ENCODE peak calls at places on chromosomes 5 and 9, in four cellular contexts. G, N, T and D are unnamed samples. For H3K4me1, the result is how much of the 10 kb centered on the place peaks cover.

GRCh38 chr9:35508069-35508468 is 18.2 kb downstream of the RUSC2 start:
- DNase-seq in G (no peak), N (no peak), T (peak), D (no peak)

GRCh38 chr5:172180936-172181335 is 7.1 kb downstream of the STK10 start:
- DNase-seq in G (no peak), N (no peak), T (no peak), D (no peak)

GRCh38 chr5:133538718-133539117 is 73.6 kb downstream of the FSTL4 start:
- DNase-seq in G (no peak), N (no peak), T (no peak), D (no peak)

GRCh38 chr5:141637266-141637692 is 482 bp downstream of the RELL2 start:
- DNase-seq in G (peak), N (no peak), T (no peak), D (peak)

GRCh38 chr5:146794326-146795029 is 84.1 kb downstream of the PPP2R2B start:
- DNase-seq in G (no peak), N (no peak), T (no peak), D (no peak)

GRCh38 chr5:64693636-64694035 is 3.3 kb downstream of the SHISAL2B start:
- DNase-seq in G (no peak), N (no peak), T (no peak), D (no peak)

GRCh38 chr9:2158111-2158610 is 143.0 kb downstream of the SMARCA2 start:
- DNase-seq in G (peak), N (peak), T (peak), D (no peak)

GRCh38 chr5:178147406-178147805 is 6.3 kb downstream of the NHP2 start:
- DNase-seq in G (no peak), N (no peak), T (no peak), D (no peak)

GRCh38 chr9:120583958-120584369 is 4.0 kb upstream of the CDK5RAP2 start:
- DNase-seq in G (peak), N (no peak), T (peak), D (peak)

GRCh38 chr9:133147412-133148271 is 16.1 kb downstream of the GBGT1 start:
- DNase-seq in G (peak), N (peak), T (peak), D (peak)

GRCh38 chr9:136859821-136860269 is 6.3 kb downstream of the EDF1 start:
- DNase-seq in G (no peak), N (peak), T (no peak), D (peak)

GRCh38 chr9:22643541-22643940 is 196.9 kb downstream of the DMRTA1 start:
- DNase-seq in G (no peak), N (no peak), T (peak), D (no peak)

GRCh38 chr5:177366528-177367322 is 9.0 kb downstream of the RGS14 start:
- DNase-seq in G (peak), N (peak), T (peak), D (peak)

GRCh38 chr9:131094622-131095021 is 1.7 kb upstream of the AIF1L start:
- DNase-seq in G (peak), N (no peak), T (peak), D (no peak)

GRCh38 chr5:57082441-57083067 is 91.3 kb upstream of the GPBP1 start:
- DNase-seq in G (peak), N (no peak), T (peak), D (no peak)

GRCh38 chr9:93028448-93029006 is 30.0 kb upstream of the SUSD3 start:
- DNase-seq in G (peak), N (no peak), T (no peak), D (no peak)

GRCh38 chr9:132863096-132863495 is 15.0 kb downstream of the AK8 start:
- DNase-seq in G (no peak), N (no peak), T (no peak), D (no peak)

GRCh38 chr5:72458407-72458806 is 48.8 kb downstream of the ZNF366 start:
- DNase-seq in G (no peak), N (no peak), T (no peak), D (no peak)

GRCh38 chr9:130933114-130934046 is 5.7 kb downstream of the FIBCD1 start:
- DNase-seq in G (peak), N (no peak), T (peak), D (peak)

GRCh38 chr5:129836321-129836720 is 67.9 kb upstream of the CHSY3 start:
- DNase-seq in G (no peak), N (no peak), T (no peak), D (no peak)

GRCh38 chr5:68187268-68188055 is 28.1 kb upstream of the PIK3R1 start:
- DNase-seq in G (peak), N (no peak), T (peak), D (no peak)

GRCh38 chr5:150461231-150461630 is 11.7 kb upstream of the RPS14 start:
- DNase-seq in G (no peak), N (peak), T (no peak), D (peak)

GRCh38 chr5:108681079-108681921 is 66.4 kb upstream of the FER start:
- DNase-seq in G (peak), N (no peak), T (peak), D (peak)

GRCh38 chr5:10250804-10251276 is 760 bp downstream of the CCT5 start:
- DNase-seq in G (peak), N (no peak), T (peak), D (no peak)

GRCh38 chr5:119342414-119342813 is 13.4 kb upstream of the TNFAIP8 start:
- DNase-seq in G (no peak), N (no peak), T (no peak), D (no peak)

GRCh38 chr5:31408814-31409213 is 123.1 kb downstream of the DROSHA start:
- DNase-seq in G (peak), N (no peak), T (peak), D (no peak)

GRCh38 chr5:35819026-35819425 is 37.7 kb upstream of the IL7R start:
- DNase-seq in G (no peak), N (no peak), T (no peak), D (no peak)

GRCh38 chr9:134592018-134592818 is 49.4 kb upstream of the COL5A1 start:
- DNase-seq in G (peak), N (no peak), T (peak), D (no peak)

DNA sequence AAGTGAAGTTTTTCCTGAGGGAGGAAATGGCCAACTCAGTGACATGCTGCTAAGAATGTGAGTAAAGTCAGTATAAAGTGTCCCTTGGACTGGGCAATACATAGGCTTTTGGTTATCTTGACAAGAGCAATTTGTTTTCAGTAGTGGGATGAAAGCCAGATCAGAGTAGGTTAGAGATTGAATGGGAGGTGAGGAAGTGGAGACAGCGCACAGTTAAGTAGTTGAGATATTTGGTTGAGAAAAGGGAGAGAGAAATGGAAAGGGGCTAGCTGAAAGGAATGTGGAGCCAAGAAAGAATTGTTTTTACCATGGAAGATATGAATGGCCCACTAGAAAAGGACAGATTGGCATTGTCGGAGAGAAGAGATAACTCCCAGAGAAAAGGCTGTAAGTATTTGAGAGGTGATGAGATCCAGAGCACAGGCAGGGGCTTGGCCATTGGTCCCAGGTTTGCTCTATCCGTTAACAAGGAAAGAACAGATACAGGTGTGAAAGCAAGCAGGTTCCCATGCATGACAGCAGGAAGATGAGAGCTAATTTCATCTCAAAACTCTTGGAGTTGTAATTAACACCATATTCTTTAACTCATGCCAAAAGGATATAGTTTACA is 392.0 kb downstream of the NR2F1-AS1 start:
- DNase-seq in G (peak), N (no peak), T (no peak), D (no peak)
- H3K4me1 ChIP-seq in G (under half), N (under half), T (under half), D (under half)

GRCh38 chr9:36939655-36940578 is 94.2 kb downstream of the PAX5 start:
- DNase-seq in G (no peak), N (no peak), T (no peak), D (no peak)

GRCh38 chr9:36940881-36941280 is 93.2 kb downstream of the PAX5 start:
- DNase-seq in G (no peak), N (no peak), T (no peak), D (no peak)

GRCh38 chr9:36937951-36938350 is 96.1 kb downstream of the PAX5 start:
- DNase-seq in G (no peak), N (no peak), T (no peak), D (no peak)

GRCh38 chr9:36937346-36937745 is 96.7 kb downstream of the PAX5 start:
- DNase-seq in G (no peak), N (no peak), T (no peak), D (no peak)

DNA sequence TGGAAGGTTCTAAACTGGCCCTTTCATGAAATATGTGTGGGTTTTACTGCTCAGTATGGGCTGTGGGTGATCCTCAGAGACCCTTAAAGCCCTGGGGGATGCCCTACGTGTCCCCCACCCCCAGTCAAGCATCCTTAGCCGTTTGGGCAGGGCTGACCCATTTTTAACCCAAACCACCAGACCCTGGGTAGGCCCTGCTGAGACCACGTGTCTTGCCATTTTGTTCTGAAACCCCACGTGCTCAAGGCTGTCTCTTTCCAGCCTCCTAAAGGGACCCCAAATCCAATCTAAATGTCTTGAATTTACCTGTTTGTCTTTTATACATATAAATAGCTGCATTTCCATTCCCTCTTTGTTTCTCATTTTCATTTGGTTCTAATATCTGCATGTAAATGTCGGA is 94.9 kb downstream of the PAX5 start:
- DNase-seq in G (no peak), N (no peak), T (no peak), D (no peak)
- H3K4me1 ChIP-seq in G (under half), N (under half), T (under half), D (under half)

GRCh38 chr9:127974002-127974768 is 6.6 kb downstream of the EEIG1 start:
- DNase-seq in G (no peak), N (no peak), T (no peak), D (peak)

GRCh38 chr9:127976498-127976897 is 4.3 kb downstream of the EEIG1 start:
- DNase-seq in G (no peak), N (peak), T (no peak), D (no peak)

GRCh38 chr9:127974769-127975261 is 6.0 kb downstream of the EEIG1 start:
- DNase-seq in G (peak), N (no peak), T (no peak), D (peak)

GRCh38 chr9:127976943-127977871 is 3.6 kb downstream of the EEIG1 start:
- DNase-seq in G (no peak), N (no peak), T (no peak), D (no peak)

DNA sequence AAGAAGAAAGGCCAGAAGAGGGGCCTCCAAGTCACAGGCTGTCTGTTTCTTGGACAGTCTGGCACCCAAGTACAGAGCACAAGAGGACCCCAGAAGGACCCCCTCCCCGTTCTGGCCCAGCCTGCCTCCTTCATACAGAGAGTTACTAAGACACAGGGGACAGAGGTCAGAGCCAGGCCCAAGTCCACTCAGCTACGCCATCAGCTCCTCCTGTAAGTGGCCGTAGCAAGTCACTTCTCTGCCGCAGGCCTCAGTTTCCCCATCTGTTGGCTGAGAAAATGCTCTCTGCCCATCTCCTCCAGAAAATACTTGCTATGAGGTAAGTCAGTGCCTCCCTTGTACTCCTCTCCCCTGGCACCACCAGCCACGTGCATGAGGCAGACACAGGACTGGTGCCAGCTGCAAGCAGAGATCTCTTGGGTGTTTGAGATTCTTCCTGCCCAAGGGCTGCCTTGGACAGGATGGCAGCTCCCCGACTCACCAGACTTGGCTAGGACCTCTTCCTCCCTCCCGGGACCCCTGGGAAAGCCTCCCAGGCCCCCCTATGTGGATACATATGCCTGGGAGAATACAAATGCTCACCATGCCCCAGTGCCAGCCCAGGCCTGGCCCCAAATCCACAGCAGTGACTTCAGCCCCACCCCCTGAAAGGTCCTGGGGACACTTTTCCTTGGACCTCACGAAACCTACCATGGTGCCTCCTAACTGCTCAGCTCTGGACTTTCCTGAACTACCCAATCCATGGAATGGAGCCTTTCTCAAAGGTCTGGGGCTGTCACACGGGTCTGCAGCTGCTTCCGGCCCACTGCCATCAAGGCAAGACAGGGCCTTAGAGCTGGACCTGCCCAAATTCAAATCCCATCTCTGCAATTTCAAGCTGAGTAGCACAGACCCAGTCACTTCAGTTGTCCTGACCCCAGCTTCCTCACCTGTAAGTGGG is 5.1 kb downstream of the EEIG1 start:
- DNase-seq in G (no peak), N (no peak), T (no peak), D (no peak)
- H3K4me1 ChIP-seq in G (half or more), N (half or more), T (under half), D (half or more)

GRCh38 chr9:124296800-124297552 is 39.2 kb downstream of the NEK6 start:
- DNase-seq in G (no peak), N (no peak), T (no peak), D (no peak)
- H3K4me1 ChIP-seq in G (under half), N (half or more), T (half or more), D (under half)

GRCh38 chr5:116495786-116496185 is 78.8 kb downstream of the SEMA6A start:
- DNase-seq in G (no peak), N (no peak), T (no peak), D (no peak)

GRCh38 chr5:116492016-116492623 is 82.5 kb downstream of the SEMA6A start:
- DNase-seq in G (peak), N (no peak), T (peak), D (no peak)

GRCh38 chr5:116488334-116488733 is 86.3 kb downstream of the SEMA6A start:
- DNase-seq in G (no peak), N (no peak), T (peak), D (no peak)

GRCh38 chr5:116494784-116495480 is 79.7 kb downstream of the SEMA6A start:
- DNase-seq in G (no peak), N (no peak), T (no peak), D (no peak)

GRCh38 chr5:116492776-116493175 is 81.8 kb downstream of the SEMA6A start:
- DNase-seq in G (no peak), N (no peak), T (no peak), D (peak)
- H3K4me1 ChIP-seq in G (under half), N (under half), T (under half), D (under half)

GRCh38 chr9:127968046-127968445 is 12.7 kb downstream of the EEIG1 start:
- DNase-seq in G (no peak), N (no peak), T (peak), D (peak)

GRCh38 chr9:127968717-127969383 is 11.9 kb downstream of the EEIG1 start:
- DNase-seq in G (peak), N (no peak), T (peak), D (peak)

GRCh38 chr9:127965953-127966352 is 14.8 kb downstream of the EEIG1 start:
- DNase-seq in G (no peak), N (no peak), T (no peak), D (peak)

GRCh38 chr9:127966416-127967150 is 14.2 kb downstream of the EEIG1 start:
- DNase-seq in G (no peak), N (no peak), T (no peak), D (no peak)

GRCh38 chr9:127967151-127967809 is 13.5 kb downstream of the EEIG1 start:
- DNase-seq in G (no peak), N (no peak), T (no peak), D (no peak)
- H3K4me1 ChIP-seq in G (under half), N (half or more), T (half or more), D (half or more)

DNA sequence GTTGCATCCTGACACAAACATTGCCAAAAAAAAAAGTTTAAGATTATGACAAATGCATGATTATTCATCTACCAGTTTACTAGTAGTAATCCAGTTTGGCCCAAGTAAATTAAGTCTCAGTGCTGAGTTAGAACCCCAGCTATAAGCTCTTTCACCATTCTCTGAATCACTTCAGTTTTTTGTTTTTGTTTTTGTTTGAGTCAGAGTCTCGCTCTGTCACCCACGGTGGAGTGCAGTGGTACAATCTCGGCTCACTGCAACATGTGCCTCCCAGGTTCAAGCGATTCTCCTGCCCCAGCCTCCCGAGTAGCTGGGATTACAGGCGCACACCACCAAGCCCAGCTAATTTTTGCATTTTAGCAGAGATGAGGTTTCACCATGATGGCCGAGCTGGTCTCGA is 1.5 kb upstream of the PCYOX1L start:
- DNase-seq in G (no peak), N (no peak), T (no peak), D (no peak)
- H3K4me1 ChIP-seq in G (under half), N (under half), T (under half), D (under half)

GRCh38 chr9:127769101-127769500 is 9.4 kb downstream of the SH2D3C start:
- DNase-seq in G (no peak), N (no peak), T (no peak), D (no peak)
- H3K4me1 ChIP-seq in G (under half), N (half or more), T (under half), D (under half)

GRCh38 chr5:157266286-157267007 is 524 bp downstream of the CYFIP2 start:
- DNase-seq in G (no peak), N (peak), T (no peak), D (peak)

GRCh38 chr5:157269763-157270272 is 3.9 kb downstream of the CYFIP2 start:
- DNase-seq in G (no peak), N (no peak), T (no peak), D (no peak)

GRCh38 chr5:157267025-157267424 is 1.1 kb downstream of the CYFIP2 start:
- DNase-seq in G (no peak), N (no peak), T (no peak), D (no peak)

GRCh38 chr5:157269165-157269671 is 3.3 kb downstream of the CYFIP2 start:
- DNase-seq in G (no peak), N (peak), T (no peak), D (no peak)

GRCh38 chr5:157267766-157268480 is 2.0 kb downstream of the CYFIP2 start:
- DNase-seq in G (no peak), N (no peak), T (no peak), D (no peak)
- H3K4me1 ChIP-seq in G (half or more), N (under half), T (under half), D (under half)